ENCODE peak calls at places on chromosomes 16 and 17, in seven cellular contexts. O, I, X, Q, L, E and Y are unnamed samples. For H3K4me1, the result is how much of the 10 kb centered on the place peaks cover.

GRCh38 chr16:4679854-4680636 is 13.3 kb upstream of the NUDT16L1 start:
- DNase-seq in O (peak), I (no peak), X (peak), Q (peak), L (no peak), E (no peak), Y (peak)

GRCh38 chr17:3963214-3964201 is 729 bp downstream of the ATP2A3 start:
- DNase-seq in O (no peak), I (no peak), X (peak), Q (peak), L (no peak), E (no peak), Y (no peak)

GRCh38 chr17:43829738-43830137 is 3.2 kb downstream of the MPP3 start:
- DNase-seq in O (no peak), I (no peak), X (no peak), Q (no peak), L (no peak), E (no peak), Y (no peak)

GRCh38 chr17:12136646-12137045 is 116.0 kb downstream of the MAP2K4 start:
- DNase-seq in O (no peak), I (no peak), X (no peak), Q (no peak), L (no peak), E (no peak), Y (no peak)

GRCh38 chr16:75754126-75754525 is 27.8 kb upstream of the CPHXL start:
- DNase-seq in O (no peak), I (no peak), X (peak), Q (no peak), L (no peak), E (no peak), Y (no peak)

GRCh38 chr17:68152161-68152571 is 95.7 kb upstream of the AMZ2 start:
- DNase-seq in O (no peak), I (no peak), X (no peak), Q (peak), L (no peak), E (no peak), Y (no peak)

GRCh38 chr17:49746791-49747490 is 17.0 kb downstream of the FAM117A start:
- DNase-seq in O (no peak), I (no peak), X (no peak), Q (no peak), L (no peak), E (no peak), Y (no peak)

GRCh38 chr17:8621585-8621984 is 8.9 kb downstream of the MYH10 start:
- DNase-seq in O (no peak), I (no peak), X (no peak), Q (no peak), L (no peak), E (no peak), Y (no peak)

GRCh38 chr16:78259883-78260282 is 160.4 kb downstream of the WWOX start:
- DNase-seq in O (no peak), I (no peak), X (no peak), Q (no peak), L (no peak), E (no peak), Y (no peak)

GRCh38 chr17:12118617-12119016 is 97.9 kb downstream of the MAP2K4 start:
- DNase-seq in O (no peak), I (no peak), X (no peak), Q (no peak), L (no peak), E (no peak), Y (no peak)

GRCh38 chr16:24036614-24037013 is 200.8 kb downstream of the PRKCB start:
- DNase-seq in O (no peak), I (peak), X (peak), Q (no peak), L (no peak), E (peak), Y (no peak)

GRCh38 chr16:61721561-61721960 is 314.7 kb downstream of the CDH8 start:
- DNase-seq in O (no peak), I (no peak), X (no peak), Q (no peak), L (no peak), E (no peak), Y (no peak)

GRCh38 chr17:62780273-62780672 is 27.8 kb downstream of the MARCHF10 start:
- DNase-seq in O (no peak), I (no peak), X (peak), Q (no peak), L (no peak), E (no peak), Y (no peak)

GRCh38 chr16:17607075-17607509 is 136.3 kb upstream of the XYLT1 start:
- DNase-seq in O (no peak), I (no peak), X (no peak), Q (no peak), L (no peak), E (no peak), Y (no peak)

GRCh38 chr17:34556951-34557350 is 22.4 kb upstream of the TMEM132E start:
- DNase-seq in O (no peak), I (no peak), X (no peak), Q (no peak), L (no peak), E (no peak), Y (no peak)

GRCh38 chr16:76653390-76654026 is 376.3 kb downstream of the CNTNAP4 start:
- DNase-seq in O (no peak), I (no peak), X (no peak), Q (no peak), L (no peak), E (peak), Y (no peak)

GRCh38 chr16:57141822-57142631 is 43.8 kb downstream of the PSME3IP1 start:
- DNase-seq in O (no peak), I (no peak), X (no peak), Q (no peak), L (no peak), E (no peak), Y (no peak)

GRCh38 chr17:10048951-10049350 is 143.9 kb upstream of the RCVRN start:
- DNase-seq in O (no peak), I (no peak), X (no peak), Q (no peak), L (no peak), E (no peak), Y (no peak)

GRCh38 chr16:89720520-89720858 is 209 bp downstream of the VPS9D1 start:
- DNase-seq in O (peak), I (no peak), X (peak), Q (peak), L (no peak), E (no peak), Y (peak)

GRCh38 chr17:2057714-2058520 is 3.0 kb downstream of the HIC1 start:
- DNase-seq in O (peak), I (no peak), X (no peak), Q (peak), L (no peak), E (no peak), Y (no peak)

GRCh38 chr17:2059837-2060658 is 5.1 kb downstream of the HIC1 start:
- DNase-seq in O (no peak), I (no peak), X (no peak), Q (no peak), L (no peak), E (no peak), Y (no peak)

GRCh38 chr17:2057130-2057713 is 2.3 kb downstream of the HIC1 start:
- DNase-seq in O (peak), I (no peak), X (no peak), Q (peak), L (no peak), E (no peak), Y (no peak)

GRCh38 chr17:2059125-2059836 is 4.4 kb downstream of the HIC1 start:
- DNase-seq in O (no peak), I (no peak), X (no peak), Q (peak), L (no peak), E (no peak), Y (no peak)

GRCh38 chr17:2058521-2059124 is 3.7 kb downstream of the HIC1 start:
- DNase-seq in O (peak), I (no peak), X (peak), Q (peak), L (no peak), E (peak), Y (peak)
- TF ChIP-seq POLR2A in O (no peak), I (no peak), X (no peak), Q (no peak), L (no peak), E (no peak), Y (no peak)

DNA sequence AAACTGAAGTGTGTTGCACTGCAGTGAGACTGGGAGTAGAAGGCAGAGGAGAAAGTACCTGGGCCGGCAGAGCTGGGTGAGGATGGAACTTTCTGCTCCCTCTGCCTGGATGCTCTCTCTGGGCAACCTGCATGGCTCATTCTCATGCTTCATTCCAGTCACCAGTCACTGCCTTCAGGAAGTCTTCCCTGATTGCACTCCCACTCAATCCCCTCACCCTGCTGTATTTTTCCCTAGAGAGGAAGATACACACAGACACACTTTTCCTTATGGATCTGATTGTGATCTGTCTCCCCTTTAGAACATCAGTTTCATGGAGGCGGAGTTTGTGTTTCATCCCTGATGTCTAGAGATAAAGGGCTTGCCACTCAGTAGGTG is 45.0 kb downstream of the MEAK7 start:
- DNase-seq in O (no peak), I (no peak), X (no peak), Q (no peak), L (no peak), E (no peak), Y (no peak)
- H3K4me1 ChIP-seq in O (under half), I (under half), X (under half), Q (under half), L (under half), E (under half), Y (under half)

GRCh38 chr16:87412996-87413421 is 20.9 kb downstream of the MAP1LC3B start:
- DNase-seq in O (no peak), I (no peak), X (no peak), Q (peak), L (no peak), E (no peak), Y (no peak)

GRCh38 chr16:87414251-87414680 is 22.1 kb downstream of the MAP1LC3B start:
- DNase-seq in O (no peak), I (no peak), X (no peak), Q (peak), L (no peak), E (no peak), Y (no peak)

GRCh38 chr16:87410958-87411357 is 18.8 kb downstream of the MAP1LC3B start:
- DNase-seq in O (no peak), I (no peak), X (no peak), Q (no peak), L (no peak), E (no peak), Y (no peak)

GRCh38 chr16:87411375-87412271 is 19.5 kb downstream of the MAP1LC3B start:
- DNase-seq in O (no peak), I (no peak), X (no peak), Q (peak), L (no peak), E (no peak), Y (no peak)

DNA sequence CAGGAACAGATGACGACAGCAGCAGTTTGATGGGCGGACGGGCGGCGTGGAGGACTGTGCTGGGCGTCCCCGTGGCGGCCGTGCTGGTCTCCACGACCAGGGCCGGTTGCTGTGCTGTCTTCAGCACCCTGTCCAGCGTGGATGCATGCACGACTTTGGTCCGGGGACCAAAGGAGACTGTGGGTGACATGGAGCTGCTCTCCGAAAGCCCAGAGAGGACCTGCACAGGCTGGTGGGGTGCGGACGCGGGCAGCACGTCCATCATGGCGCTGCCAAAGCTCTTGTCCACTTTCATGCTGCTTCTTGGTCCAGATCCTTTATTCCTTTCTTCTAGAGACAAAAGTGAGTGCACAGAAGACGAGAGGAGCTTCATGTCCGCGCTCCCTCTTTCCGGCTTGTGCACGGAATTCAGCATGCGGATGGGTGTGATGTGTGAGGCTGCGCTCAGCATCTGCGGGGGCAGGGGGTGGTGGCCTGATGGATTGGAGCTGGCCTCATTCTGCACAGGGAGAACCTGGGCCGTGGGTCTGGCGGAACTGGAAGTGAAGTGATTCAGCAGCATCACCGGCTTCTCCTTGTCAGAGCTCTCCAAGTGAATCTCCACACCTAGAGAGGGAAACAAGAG is 20.3 kb downstream of the MAP1LC3B start:
- DNase-seq in O (no peak), I (no peak), X (no peak), Q (no peak), L (no peak), E (no peak), Y (peak)
- H3K27ac ChIP-seq in O (no peak), I (no peak), X (no peak), Q (no peak), L (no peak), E (no peak), Y (no peak)

GRCh38 chr16:80931985-80932720 is 74.5 kb downstream of the CMC2 start:
- DNase-seq in O (peak), I (no peak), X (peak), Q (peak), L (no peak), E (peak), Y (peak)
- TF ChIP-seq POLR2A in O (no peak), I (no peak), X (no peak), Q (no peak), L (no peak), E (no peak), Y (peak)

GRCh38 chr17:6135996-6136395 is 65.8 kb downstream of the WSCD1 start:
- DNase-seq in O (no peak), I (no peak), X (no peak), Q (no peak), L (no peak), E (no peak), Y (no peak)

GRCh38 chr17:6139447-6139832 is 69.3 kb downstream of the WSCD1 start:
- DNase-seq in O (no peak), I (no peak), X (no peak), Q (no peak), L (no peak), E (no peak), Y (no peak)

GRCh38 chr17:6137716-6138502 is 67.7 kb downstream of the WSCD1 start:
- DNase-seq in O (no peak), I (no peak), X (no peak), Q (peak), L (no peak), E (no peak), Y (no peak)

GRCh38 chr17:6140188-6140587 is 70.0 kb downstream of the WSCD1 start:
- DNase-seq in O (no peak), I (no peak), X (no peak), Q (no peak), L (no peak), E (no peak), Y (no peak)

DNA sequence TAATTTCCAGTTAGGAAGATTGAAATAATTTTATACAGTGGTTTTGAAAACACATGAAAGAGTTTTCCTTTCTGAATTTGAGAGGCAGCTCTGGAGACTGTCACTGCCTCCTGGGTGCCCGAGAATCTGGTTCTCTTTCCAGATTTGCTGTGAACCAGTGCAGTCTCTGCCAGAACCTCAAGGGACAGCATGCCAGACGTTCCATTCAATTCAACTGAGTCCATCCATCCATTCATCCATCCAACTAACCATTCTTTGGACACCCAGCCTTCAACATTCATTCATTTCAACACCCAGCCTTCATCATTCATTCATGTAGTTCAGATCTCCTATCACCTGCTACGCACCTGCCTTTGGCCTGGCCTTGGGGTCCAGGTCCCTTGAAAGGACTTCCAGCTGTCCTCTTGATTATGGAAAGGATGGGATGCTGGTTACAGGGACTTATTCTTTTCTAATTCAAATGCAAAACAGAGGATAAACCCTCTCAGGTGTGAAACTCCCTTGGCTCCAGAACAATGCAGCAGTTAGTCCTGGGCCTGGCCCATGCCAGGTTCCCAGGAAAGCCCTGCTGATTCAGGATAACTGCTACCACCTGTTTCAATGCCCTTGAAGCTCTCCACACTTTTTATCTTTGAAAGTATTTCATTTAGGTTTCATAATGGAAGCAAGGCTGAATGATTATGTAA is 68.7 kb downstream of the WSCD1 start:
- DNase-seq in O (no peak), I (no peak), X (no peak), Q (no peak), L (no peak), E (no peak), Y (no peak)
- H3K4me1 ChIP-seq in O (under half), I (under half), X (under half), Q (under half), L (under half), E (under half), Y (under half)

DNA sequence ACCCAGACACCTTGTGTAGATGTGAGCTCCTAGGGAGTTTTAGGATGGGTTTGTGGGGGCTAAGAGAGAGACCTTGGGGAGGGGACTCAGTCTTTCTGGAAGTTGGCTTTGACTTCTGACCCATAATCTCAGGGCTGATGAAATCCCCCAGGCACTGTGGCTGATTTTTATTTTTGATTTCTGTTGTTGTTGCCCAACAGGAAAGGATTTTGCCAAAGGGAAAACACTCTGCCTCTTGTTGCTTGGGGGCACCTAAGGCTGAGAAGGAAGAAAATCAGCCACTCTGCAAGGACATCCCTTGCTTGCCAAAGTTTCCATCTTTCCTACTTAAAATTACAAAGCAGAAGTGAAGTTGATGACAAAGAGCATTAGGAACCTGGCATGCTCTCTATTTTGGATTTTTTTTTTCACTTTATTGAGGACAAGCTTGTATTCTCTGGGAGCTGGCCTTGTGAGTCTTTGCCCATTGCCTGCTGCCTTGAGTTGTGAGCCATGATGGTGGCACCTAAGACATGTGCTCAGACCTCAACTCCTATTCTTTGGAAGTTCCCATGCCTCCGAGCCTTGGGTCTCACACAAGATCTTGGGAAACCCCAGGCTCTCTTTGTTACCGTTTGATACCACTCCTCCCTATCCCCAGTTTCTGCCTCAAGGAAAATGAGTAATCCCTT is 3.2 kb upstream of the C1QTNF1 start:
- DNase-seq in O (no peak), I (no peak), X (no peak), Q (no peak), L (no peak), E (no peak), Y (no peak)
- H3K27ac ChIP-seq in O (no peak), I (no peak), X (peak), Q (peak), L (peak), E (peak), Y (peak)

GRCh38 chr17:1715803-1716075 is 5.6 kb upstream of the TLCD2 start:
- DNase-seq in O (no peak), I (no peak), X (no peak), Q (no peak), L (no peak), E (no peak), Y (no peak)

GRCh38 chr17:1716076-1716911 is 6.1 kb upstream of the TLCD2 start:
- DNase-seq in O (peak), I (peak), X (peak), Q (peak), L (peak), E (peak), Y (peak)

GRCh38 chr17:1714488-1714979 is 4.4 kb upstream of the TLCD2 start:
- DNase-seq in O (peak), I (peak), X (peak), Q (peak), L (peak), E (peak), Y (peak)

GRCh38 chr17:1713878-1714487 is 3.8 kb upstream of the TLCD2 start:
- DNase-seq in O (peak), I (peak), X (peak), Q (peak), L (peak), E (peak), Y (peak)

GRCh38 chr17:1714980-1715802 is 5.0 kb upstream of the TLCD2 start:
- DNase-seq in O (peak), I (peak), X (peak), Q (peak), L (peak), E (peak), Y (peak)
- TF ChIP-seq POLR2A in O (peak), I (no peak), X (peak), Q (peak), L (no peak), E (no peak), Y (peak)

DNA sequence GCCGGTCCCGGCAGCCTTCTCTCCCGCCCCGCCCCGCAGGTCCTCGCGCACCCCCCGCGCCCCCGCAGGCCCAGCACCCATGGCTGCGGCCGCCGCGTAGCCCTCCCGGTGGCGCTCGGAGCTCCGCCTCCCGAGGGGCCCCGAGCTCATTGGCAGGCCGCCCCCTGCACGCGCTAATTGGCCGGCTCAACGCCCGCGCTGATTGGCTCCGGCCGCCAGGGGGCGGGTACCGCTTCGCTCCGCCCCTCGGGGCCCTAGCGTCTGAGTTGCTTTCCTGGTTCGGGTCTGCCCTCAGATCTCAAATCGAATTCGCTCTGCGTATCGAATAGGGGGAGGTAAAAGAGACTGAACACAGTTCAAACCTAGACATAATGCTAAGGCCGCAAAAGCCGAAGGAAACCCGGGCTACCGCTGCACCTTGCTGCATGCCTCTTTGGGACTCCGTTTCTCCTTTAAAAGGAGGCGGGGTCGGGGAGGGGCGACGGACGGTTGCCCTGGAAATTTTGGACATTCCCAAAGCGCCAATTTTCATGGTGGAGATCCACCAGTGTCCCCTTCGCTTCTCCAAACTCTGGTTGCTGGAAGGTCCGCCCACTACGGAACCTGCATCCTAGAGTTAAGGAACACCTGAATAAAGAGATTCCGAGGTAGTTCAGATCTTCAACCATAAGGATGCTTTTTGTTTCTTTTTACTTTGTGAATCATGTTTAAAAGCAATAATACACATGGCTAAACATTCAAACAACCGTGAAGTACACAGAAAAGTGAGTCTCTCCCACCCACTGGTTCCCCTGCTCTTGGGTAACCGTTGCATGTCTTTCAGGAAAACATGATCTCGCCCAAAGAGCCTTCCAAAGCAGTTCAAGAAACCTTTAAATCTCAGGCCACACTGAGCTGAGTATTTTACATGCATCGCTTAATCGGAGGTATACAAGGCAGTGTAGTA is at the start of gene DEXI:
- DNase-seq in O (peak), I (peak), X (peak), Q (peak), L (no peak), E (peak), Y (peak)
- H3K4me1 ChIP-seq in O (under half), I (under half), X (half or more), Q (half or more), L (half or more), E (under half), Y (half or more)